ENCODE peak calls at places on chromosomes 11 and 22, in five cellular contexts. One of them, this sample, is unnamed.

GRCh38 chr11:7524831-7525230 is 11.0 kb downstream of the PPFIBP2 start:
- DNase-seq in activated T-helper 1 cell treated with Interleukin-2 at 50 U/mL for 16 hours: no peak
- DNase-seq in stimulated activated effector memory CD8-positive, alpha-beta T cell treated with anti-CD3 and anti-CD28 coated beads, Interleukin-12 subunit alpha, Interleukin-12 subunit beta, amount 100 ng/mL, for 72 hours: no peak
- DNase-seq in neuronal stem cell: no peak
- DNase-seq in AML-193: peak
- DNase-seq in this sample: no peak

GRCh38 chr22:23385301-23386244 is 194.5 kb downstream of the IGLL1 start:
- DNase-seq in activated T-helper 1 cell treated with Interleukin-2 at 50 U/mL for 16 hours: peak
- DNase-seq in neuronal stem cell: peak
- DNase-seq in stimulated activated effector memory CD8-positive, alpha-beta T cell treated with anti-CD3 and anti-CD28 coated beads, Interleukin-12 subunit alpha, Interleukin-12 subunit beta, amount 100 ng/mL, for 72 hours: peak
- DNase-seq in AML-193: peak
- DNase-seq in this sample: peak

GRCh38 chr11:61489833-61490585 is 18.5 kb upstream of the LRRC10B start:
- DNase-seq in neuronal stem cell: no peak
- DNase-seq in stimulated activated effector memory CD8-positive, alpha-beta T cell treated with anti-CD3 and anti-CD28 coated beads, Interleukin-12 subunit alpha, Interleukin-12 subunit beta, amount 100 ng/mL, for 72 hours: no peak
- DNase-seq in activated T-helper 1 cell treated with Interleukin-2 at 50 U/mL for 16 hours: no peak
- DNase-seq in AML-193: no peak
- DNase-seq in this sample: no peak

GRCh38 chr11:5713695-5714094 is 22.6 kb upstream of the OR56B1 start:
- DNase-seq in neuronal stem cell: no peak
- DNase-seq in AML-193: no peak
- DNase-seq in stimulated activated effector memory CD8-positive, alpha-beta T cell treated with anti-CD3 and anti-CD28 coated beads, Interleukin-12 subunit alpha, Interleukin-12 subunit beta, amount 100 ng/mL, for 72 hours: no peak
- DNase-seq in activated T-helper 1 cell treated with Interleukin-2 at 50 U/mL for 16 hours: no peak
- DNase-seq in this sample: no peak

GRCh38 chr11:60932605-60933346 is 8.5 kb downstream of the TMEM132A start:
- DNase-seq in stimulated activated effector memory CD8-positive, alpha-beta T cell treated with anti-CD3 and anti-CD28 coated beads, Interleukin-12 subunit alpha, Interleukin-12 subunit beta, amount 100 ng/mL, for 72 hours: no peak
- DNase-seq in AML-193: no peak
- DNase-seq in activated T-helper 1 cell treated with Interleukin-2 at 50 U/mL for 16 hours: no peak
- DNase-seq in neuronal stem cell: no peak
- DNase-seq in this sample: no peak

GRCh38 chr11:11514246-11514645 is 107.6 kb downstream of the GALNT18 start:
- DNase-seq in stimulated activated effector memory CD8-positive, alpha-beta T cell treated with anti-CD3 and anti-CD28 coated beads, Interleukin-12 subunit alpha, Interleukin-12 subunit beta, amount 100 ng/mL, for 72 hours: no peak
- DNase-seq in neuronal stem cell: no peak
- DNase-seq in activated T-helper 1 cell treated with Interleukin-2 at 50 U/mL for 16 hours: no peak
- DNase-seq in AML-193: no peak
- DNase-seq in this sample: no peak

GRCh38 chr22:37351268-37351667 is 69.0 kb downstream of the CYTH4 start:
- DNase-seq in activated T-helper 1 cell treated with Interleukin-2 at 50 U/mL for 16 hours: no peak
- DNase-seq in AML-193: no peak
- DNase-seq in neuronal stem cell: no peak
- DNase-seq in stimulated activated effector memory CD8-positive, alpha-beta T cell treated with anti-CD3 and anti-CD28 coated beads, Interleukin-12 subunit alpha, Interleukin-12 subunit beta, amount 100 ng/mL, for 72 hours: no peak
- DNase-seq in this sample: no peak

GRCh38 chr11:6387811-6388599 is 2.3 kb upstream of the SMPD1 start:
- DNase-seq in stimulated activated effector memory CD8-positive, alpha-beta T cell treated with anti-CD3 and anti-CD28 coated beads, Interleukin-12 subunit alpha, Interleukin-12 subunit beta, amount 100 ng/mL, for 72 hours: no peak
- DNase-seq in AML-193: no peak
- DNase-seq in activated T-helper 1 cell treated with Interleukin-2 at 50 U/mL for 16 hours: no peak
- DNase-seq in neuronal stem cell: no peak
- DNase-seq in this sample: peak

GRCh38 chr22:41478891-41479521 is 10.1 kb downstream of the ACO2 start:
- DNase-seq in activated T-helper 1 cell treated with Interleukin-2 at 50 U/mL for 16 hours: no peak
- DNase-seq in neuronal stem cell: no peak
- DNase-seq in AML-193: peak
- DNase-seq in stimulated activated effector memory CD8-positive, alpha-beta T cell treated with anti-CD3 and anti-CD28 coated beads, Interleukin-12 subunit alpha, Interleukin-12 subunit beta, amount 100 ng/mL, for 72 hours: no peak
- DNase-seq in this sample: no peak

GRCh38 chr11:47345890-47346563 is 6.5 kb downstream of the MYBPC3 start:
- DNase-seq in neuronal stem cell: no peak
- DNase-seq in stimulated activated effector memory CD8-positive, alpha-beta T cell treated with anti-CD3 and anti-CD28 coated beads, Interleukin-12 subunit alpha, Interleukin-12 subunit beta, amount 100 ng/mL, for 72 hours: no peak
- DNase-seq in AML-193: no peak
- DNase-seq in activated T-helper 1 cell treated with Interleukin-2 at 50 U/mL for 16 hours: no peak
- DNase-seq in this sample: no peak

GRCh38 chr22:49966716-49967332 is 6.3 kb downstream of the PIM3 start:
- DNase-seq in stimulated activated effector memory CD8-positive, alpha-beta T cell treated with anti-CD3 and anti-CD28 coated beads, Interleukin-12 subunit alpha, Interleukin-12 subunit beta, amount 100 ng/mL, for 72 hours: no peak
- DNase-seq in AML-193: peak
- DNase-seq in neuronal stem cell: no peak
- DNase-seq in activated T-helper 1 cell treated with Interleukin-2 at 50 U/mL for 16 hours: no peak
- DNase-seq in this sample: no peak

GRCh38 chr11:123246749-123247497 is 51.9 kb upstream of the CLMP start:
- DNase-seq in activated T-helper 1 cell treated with Interleukin-2 at 50 U/mL for 16 hours: peak
- DNase-seq in stimulated activated effector memory CD8-positive, alpha-beta T cell treated with anti-CD3 and anti-CD28 coated beads, Interleukin-12 subunit alpha, Interleukin-12 subunit beta, amount 100 ng/mL, for 72 hours: peak
- DNase-seq in neuronal stem cell: peak
- DNase-seq in AML-193: peak
- DNase-seq in this sample: peak

GRCh38 chr11:46338636-46338987 is 8.7 kb upstream of the DGKZ start:
- DNase-seq in neuronal stem cell: no peak
- DNase-seq in AML-193: no peak
- DNase-seq in stimulated activated effector memory CD8-positive, alpha-beta T cell treated with anti-CD3 and anti-CD28 coated beads, Interleukin-12 subunit alpha, Interleukin-12 subunit beta, amount 100 ng/mL, for 72 hours: no peak
- DNase-seq in activated T-helper 1 cell treated with Interleukin-2 at 50 U/mL for 16 hours: no peak
- DNase-seq in this sample: no peak

GRCh38 chr11:108498046-108498815 is at the start of gene POGLUT3:
- DNase-seq in activated T-helper 1 cell treated with Interleukin-2 at 50 U/mL for 16 hours: peak
- DNase-seq in stimulated activated effector memory CD8-positive, alpha-beta T cell treated with anti-CD3 and anti-CD28 coated beads, Interleukin-12 subunit alpha, Interleukin-12 subunit beta, amount 100 ng/mL, for 72 hours: peak
- DNase-seq in AML-193: peak
- DNase-seq in neuronal stem cell: peak
- DNase-seq in this sample: peak

GRCh38 chr11:130999992-131000770 is 83.9 kb upstream of the SNX19 start:
- DNase-seq in stimulated activated effector memory CD8-positive, alpha-beta T cell treated with anti-CD3 and anti-CD28 coated beads, Interleukin-12 subunit alpha, Interleukin-12 subunit beta, amount 100 ng/mL, for 72 hours: no peak
- DNase-seq in activated T-helper 1 cell treated with Interleukin-2 at 50 U/mL for 16 hours: no peak
- DNase-seq in neuronal stem cell: no peak
- DNase-seq in AML-193: no peak
- DNase-seq in this sample: peak

GRCh38 chr11:83241291-83241946 is 44.7 kb downstream of the CCDC90B start:
- DNase-seq in AML-193: peak
- DNase-seq in activated T-helper 1 cell treated with Interleukin-2 at 50 U/mL for 16 hours: no peak
- DNase-seq in neuronal stem cell: peak
- DNase-seq in stimulated activated effector memory CD8-positive, alpha-beta T cell treated with anti-CD3 and anti-CD28 coated beads, Interleukin-12 subunit alpha, Interleukin-12 subunit beta, amount 100 ng/mL, for 72 hours: no peak
- DNase-seq in this sample: peak

GRCh38 chr22:46593211-46593676 is 26.9 kb upstream of the GRAMD4 start:
- DNase-seq in neuronal stem cell: no peak
- DNase-seq in stimulated activated effector memory CD8-positive, alpha-beta T cell treated with anti-CD3 and anti-CD28 coated beads, Interleukin-12 subunit alpha, Interleukin-12 subunit beta, amount 100 ng/mL, for 72 hours: no peak
- DNase-seq in activated T-helper 1 cell treated with Interleukin-2 at 50 U/mL for 16 hours: no peak
- DNase-seq in AML-193: peak
- DNase-seq in this sample: no peak

GRCh38 chr11:119832536-119832935 is 103.5 kb upstream of the NECTIN1 start:
- DNase-seq in neuronal stem cell: no peak
- DNase-seq in activated T-helper 1 cell treated with Interleukin-2 at 50 U/mL for 16 hours: no peak
- DNase-seq in AML-193: no peak
- DNase-seq in stimulated activated effector memory CD8-positive, alpha-beta T cell treated with anti-CD3 and anti-CD28 coated beads, Interleukin-12 subunit alpha, Interleukin-12 subunit beta, amount 100 ng/mL, for 72 hours: no peak
- DNase-seq in this sample: peak

GRCh38 chr11:72836111-72836510 is 21.9 kb downstream of the ATG16L2 start:
- DNase-seq in neuronal stem cell: no peak
- DNase-seq in stimulated activated effector memory CD8-positive, alpha-beta T cell treated with anti-CD3 and anti-CD28 coated beads, Interleukin-12 subunit alpha, Interleukin-12 subunit beta, amount 100 ng/mL, for 72 hours: no peak
- DNase-seq in AML-193: no peak
- DNase-seq in activated T-helper 1 cell treated with Interleukin-2 at 50 U/mL for 16 hours: no peak
- DNase-seq in this sample: no peak

GRCh38 chr22:22082960-22083359 is 100.4 kb upstream of the TOP3B start:
- DNase-seq in AML-193: no peak
- DNase-seq in neuronal stem cell: no peak
- DNase-seq in activated T-helper 1 cell treated with Interleukin-2 at 50 U/mL for 16 hours: no peak
- DNase-seq in stimulated activated effector memory CD8-positive, alpha-beta T cell treated with anti-CD3 and anti-CD28 coated beads, Interleukin-12 subunit alpha, Interleukin-12 subunit beta, amount 100 ng/mL, for 72 hours: peak
- DNase-seq in this sample: no peak

GRCh38 chr11:13963169-13963948 is 836 bp downstream of the SPON1 start:
- DNase-seq in neuronal stem cell: no peak
- DNase-seq in activated T-helper 1 cell treated with Interleukin-2 at 50 U/mL for 16 hours: no peak
- DNase-seq in stimulated activated effector memory CD8-positive, alpha-beta T cell treated with anti-CD3 and anti-CD28 coated beads, Interleukin-12 subunit alpha, Interleukin-12 subunit beta, amount 100 ng/mL, for 72 hours: peak
- DNase-seq in AML-193: no peak
- DNase-seq in this sample: no peak

GRCh38 chr11:57323503-57324153 is 1.1 kb downstream of the TNKS1BP1 start:
- DNase-seq in AML-193: no peak
- DNase-seq in activated T-helper 1 cell treated with Interleukin-2 at 50 U/mL for 16 hours: no peak
- DNase-seq in stimulated activated effector memory CD8-positive, alpha-beta T cell treated with anti-CD3 and anti-CD28 coated beads, Interleukin-12 subunit alpha, Interleukin-12 subunit beta, amount 100 ng/mL, for 72 hours: no peak
- DNase-seq in neuronal stem cell: no peak
- DNase-seq in this sample: no peak

GRCh38 chr22:39839917-39840510 is 53.5 kb downstream of the ENTHD1 start:
- DNase-seq in activated T-helper 1 cell treated with Interleukin-2 at 50 U/mL for 16 hours: no peak
- DNase-seq in stimulated activated effector memory CD8-positive, alpha-beta T cell treated with anti-CD3 and anti-CD28 coated beads, Interleukin-12 subunit alpha, Interleukin-12 subunit beta, amount 100 ng/mL, for 72 hours: peak
- DNase-seq in AML-193: no peak
- DNase-seq in neuronal stem cell: no peak
- DNase-seq in this sample: no peak

GRCh38 chr11:118067006-118067405 is 9.9 kb upstream of the TMPRSS4 start:
- DNase-seq in stimulated activated effector memory CD8-positive, alpha-beta T cell treated with anti-CD3 and anti-CD28 coated beads, Interleukin-12 subunit alpha, Interleukin-12 subunit beta, amount 100 ng/mL, for 72 hours: no peak
- DNase-seq in activated T-helper 1 cell treated with Interleukin-2 at 50 U/mL for 16 hours: no peak
- DNase-seq in AML-193: no peak
- DNase-seq in neuronal stem cell: no peak
- DNase-seq in this sample: no peak

GRCh38 chr22:28034760-28035401 is 115.8 kb upstream of the PITPNB start:
- DNase-seq in neuronal stem cell: no peak
- DNase-seq in AML-193: no peak
- DNase-seq in activated T-helper 1 cell treated with Interleukin-2 at 50 U/mL for 16 hours: no peak
- DNase-seq in stimulated activated effector memory CD8-positive, alpha-beta T cell treated with anti-CD3 and anti-CD28 coated beads, Interleukin-12 subunit alpha, Interleukin-12 subunit beta, amount 100 ng/mL, for 72 hours: no peak
- DNase-seq in this sample: peak

GRCh38 chr11:18115360-18116127 is 9.7 kb upstream of the SAAL1 start:
- DNase-seq in AML-193: peak
- DNase-seq in neuronal stem cell: peak
- DNase-seq in stimulated activated effector memory CD8-positive, alpha-beta T cell treated with anti-CD3 and anti-CD28 coated beads, Interleukin-12 subunit alpha, Interleukin-12 subunit beta, amount 100 ng/mL, for 72 hours: peak
- DNase-seq in activated T-helper 1 cell treated with Interleukin-2 at 50 U/mL for 16 hours: peak
- DNase-seq in this sample: peak

GRCh38 chr11:60059052-60059451 is 2.6 kb downstream of the MS4A3 start:
- DNase-seq in AML-193: no peak
- DNase-seq in neuronal stem cell: no peak
- DNase-seq in stimulated activated effector memory CD8-positive, alpha-beta T cell treated with anti-CD3 and anti-CD28 coated beads, Interleukin-12 subunit alpha, Interleukin-12 subunit beta, amount 100 ng/mL, for 72 hours: no peak
- DNase-seq in activated T-helper 1 cell treated with Interleukin-2 at 50 U/mL for 16 hours: no peak
- DNase-seq in this sample: no peak

GRCh38 chr11:75376175-75376574 is 23.1 kb upstream of the RPS3 start:
- DNase-seq in AML-193: no peak
- DNase-seq in stimulated activated effector memory CD8-positive, alpha-beta T cell treated with anti-CD3 and anti-CD28 coated beads, Interleukin-12 subunit alpha, Interleukin-12 subunit beta, amount 100 ng/mL, for 72 hours: no peak
- DNase-seq in neuronal stem cell: no peak
- DNase-seq in activated T-helper 1 cell treated with Interleukin-2 at 50 U/mL for 16 hours: no peak
- DNase-seq in this sample: no peak

GRCh38 chr11:81497202-81497804 is 1236.4 kb downstream of the FAM181B start:
- DNase-seq in stimulated activated effector memory CD8-positive, alpha-beta T cell treated with anti-CD3 and anti-CD28 coated beads, Interleukin-12 subunit alpha, Interleukin-12 subunit beta, amount 100 ng/mL, for 72 hours: no peak
- DNase-seq in neuronal stem cell: peak
- DNase-seq in AML-193: peak
- DNase-seq in activated T-helper 1 cell treated with Interleukin-2 at 50 U/mL for 16 hours: no peak
- DNase-seq in this sample: no peak

GRCh38 chr22:50189849-50190181 is 4.1 kb downstream of the TRABD start:
- DNase-seq in AML-193: no peak
- DNase-seq in neuronal stem cell: no peak
- DNase-seq in stimulated activated effector memory CD8-positive, alpha-beta T cell treated with anti-CD3 and anti-CD28 coated beads, Interleukin-12 subunit alpha, Interleukin-12 subunit beta, amount 100 ng/mL, for 72 hours: no peak
- DNase-seq in activated T-helper 1 cell treated with Interleukin-2 at 50 U/mL for 16 hours: no peak
- DNase-seq in this sample: no peak

GRCh38 chr11:77063407-77063806 is 3.4 kb upstream of the CAPN5 start:
- DNase-seq in neuronal stem cell: no peak
- DNase-seq in activated T-helper 1 cell treated with Interleukin-2 at 50 U/mL for 16 hours: no peak
- DNase-seq in AML-193: no peak
- DNase-seq in stimulated activated effector memory CD8-positive, alpha-beta T cell treated with anti-CD3 and anti-CD28 coated beads, Interleukin-12 subunit alpha, Interleukin-12 subunit beta, amount 100 ng/mL, for 72 hours: no peak
- DNase-seq in this sample: no peak

GRCh38 chr11:65945430-65945911 is at the start of gene TSGA10IP:
- DNase-seq in activated T-helper 1 cell treated with Interleukin-2 at 50 U/mL for 16 hours: no peak
- DNase-seq in stimulated activated effector memory CD8-positive, alpha-beta T cell treated with anti-CD3 and anti-CD28 coated beads, Interleukin-12 subunit alpha, Interleukin-12 subunit beta, amount 100 ng/mL, for 72 hours: no peak
- DNase-seq in AML-193: no peak
- DNase-seq in neuronal stem cell: peak
- DNase-seq in this sample: no peak

GRCh38 chr11:533049-533585 is 2.3 kb downstream of the HRAS start:
- DNase-seq in stimulated activated effector memory CD8-positive, alpha-beta T cell treated with anti-CD3 and anti-CD28 coated beads, Interleukin-12 subunit alpha, Interleukin-12 subunit beta, amount 100 ng/mL, for 72 hours: no peak
- DNase-seq in AML-193: no peak
- DNase-seq in activated T-helper 1 cell treated with Interleukin-2 at 50 U/mL for 16 hours: no peak
- DNase-seq in neuronal stem cell: no peak
- DNase-seq in this sample: no peak

GRCh38 chr11:126930100-126930841 is 70.3 kb downstream of the KIRREL3 start:
- DNase-seq in activated T-helper 1 cell treated with Interleukin-2 at 50 U/mL for 16 hours: no peak
- DNase-seq in stimulated activated effector memory CD8-positive, alpha-beta T cell treated with anti-CD3 and anti-CD28 coated beads, Interleukin-12 subunit alpha, Interleukin-12 subunit beta, amount 100 ng/mL, for 72 hours: no peak
- DNase-seq in AML-193: no peak
- DNase-seq in neuronal stem cell: no peak
- DNase-seq in this sample: no peak

GRCh38 chr22:43928418-43929307 is 5.1 kb downstream of the PNPLA3 start:
- DNase-seq in stimulated activated effector memory CD8-positive, alpha-beta T cell treated with anti-CD3 and anti-CD28 coated beads, Interleukin-12 subunit alpha, Interleukin-12 subunit beta, amount 100 ng/mL, for 72 hours: no peak
- DNase-seq in AML-193: peak
- DNase-seq in neuronal stem cell: no peak
- DNase-seq in activated T-helper 1 cell treated with Interleukin-2 at 50 U/mL for 16 hours: no peak
- DNase-seq in this sample: no peak

This sample was measured in NCI-H2227 treated with DMSO at 0.1 percent for 48 hours.